ENCODE peak calls at places on chromosome 2, in eight cellular contexts. One of them, this sample, is unnamed.

GRCh38 chr2:218074031-218074430 is 5.0 kb downstream of the RUFY4 start:
- DNase-seq in SIG-M5: no peak
- DNase-seq in nucleus accumbens: no peak
- DNase-seq in stimulated activated naive CD8-positive, alpha-beta T cell treated with anti-CD3 and anti-CD28 coated beads, Interleukin-15, Interleukin-2, amounts not matched to agents 100 U/mL and 50 U/mL, for 24 hours: peak; percentile 48
- DNase-seq in psoas muscle: no peak
- DNase-seq in CD8-positive, alpha-beta memory T cell: no peak
- DNase-seq in aorta: no peak
- DNase-seq in activated CD8-positive, alpha-beta memory T cell treated with anti-CD3 and anti-CD28 coated beads, Interleukin-2, amount 50 U/mL, for 48 hours: peak; percentile 69
- DNase-seq in this sample: peak; percentile 43

GRCh38 chr2:240987588-240987987 is 10.8 kb upstream of the SNED1 start:
- DNase-seq in SIG-M5: no peak
- DNase-seq in nucleus accumbens: no peak
- DNase-seq in stimulated activated naive CD8-positive, alpha-beta T cell treated with anti-CD3 and anti-CD28 coated beads, Interleukin-15, Interleukin-2, amounts not matched to agents 100 U/mL and 50 U/mL, for 24 hours: no peak
- DNase-seq in psoas muscle: peak; percentile 23
- DNase-seq in CD8-positive, alpha-beta memory T cell: peak; percentile 18
- DNase-seq in aorta: peak; percentile 71
- DNase-seq in activated CD8-positive, alpha-beta memory T cell treated with anti-CD3 and anti-CD28 coated beads, Interleukin-2, amount 50 U/mL, for 48 hours: no peak
- DNase-seq in this sample: no peak

GRCh38 chr2:24512404-24512803 is 21.4 kb downstream of the NCOA1 start:
- DNase-seq in SIG-M5: no peak
- DNase-seq in nucleus accumbens: no peak
- DNase-seq in stimulated activated naive CD8-positive, alpha-beta T cell treated with anti-CD3 and anti-CD28 coated beads, Interleukin-15, Interleukin-2, amounts not matched to agents 100 U/mL and 50 U/mL, for 24 hours: no peak
- DNase-seq in psoas muscle: no peak
- DNase-seq in CD8-positive, alpha-beta memory T cell: no peak
- DNase-seq in aorta: no peak
- DNase-seq in activated CD8-positive, alpha-beta memory T cell treated with anti-CD3 and anti-CD28 coated beads, Interleukin-2, amount 50 U/mL, for 48 hours: no peak
- DNase-seq in this sample: no peak

GRCh38 chr2:54757496-54757895 is 34.0 kb downstream of the EML6 start:
- DNase-seq in SIG-M5: no peak
- DNase-seq in nucleus accumbens: no peak
- DNase-seq in stimulated activated naive CD8-positive, alpha-beta T cell treated with anti-CD3 and anti-CD28 coated beads, Interleukin-15, Interleukin-2, amounts not matched to agents 100 U/mL and 50 U/mL, for 24 hours: peak; percentile 8
- DNase-seq in psoas muscle: no peak
- DNase-seq in CD8-positive, alpha-beta memory T cell: no peak
- DNase-seq in aorta: no peak
- DNase-seq in activated CD8-positive, alpha-beta memory T cell treated with anti-CD3 and anti-CD28 coated beads, Interleukin-2, amount 50 U/mL, for 48 hours: no peak
- DNase-seq in this sample: no peak

GRCh38 chr2:198807131-198807530 is 650.6 kb downstream of the SATB2 start:
- DNase-seq in SIG-M5: no peak
- DNase-seq in nucleus accumbens: no peak
- DNase-seq in stimulated activated naive CD8-positive, alpha-beta T cell treated with anti-CD3 and anti-CD28 coated beads, Interleukin-15, Interleukin-2, amounts not matched to agents 100 U/mL and 50 U/mL, for 24 hours: no peak
- DNase-seq in psoas muscle: no peak
- DNase-seq in CD8-positive, alpha-beta memory T cell: no peak
- DNase-seq in aorta: no peak
- DNase-seq in activated CD8-positive, alpha-beta memory T cell treated with anti-CD3 and anti-CD28 coated beads, Interleukin-2, amount 50 U/mL, for 48 hours: no peak
- DNase-seq in this sample: no peak

GRCh38 chr2:3403587-3404334 is 24.3 kb downstream of the TRAPPC12 start:
- DNase-seq in SIG-M5: no peak
- DNase-seq in nucleus accumbens: no peak
- DNase-seq in stimulated activated naive CD8-positive, alpha-beta T cell treated with anti-CD3 and anti-CD28 coated beads, Interleukin-15, Interleukin-2, amounts not matched to agents 100 U/mL and 50 U/mL, for 24 hours: no peak
- DNase-seq in psoas muscle: no peak
- DNase-seq in CD8-positive, alpha-beta memory T cell: no peak
- DNase-seq in aorta: no peak
- DNase-seq in activated CD8-positive, alpha-beta memory T cell treated with anti-CD3 and anti-CD28 coated beads, Interleukin-2, amount 50 U/mL, for 48 hours: no peak
- DNase-seq in this sample: no peak

GRCh38 chr2:240392948-240393830 is 42.3 kb upstream of the GPC1 start:
- DNase-seq in SIG-M5: no peak
- DNase-seq in nucleus accumbens: no peak
- DNase-seq in stimulated activated naive CD8-positive, alpha-beta T cell treated with anti-CD3 and anti-CD28 coated beads, Interleukin-15, Interleukin-2, amounts not matched to agents 100 U/mL and 50 U/mL, for 24 hours: no peak
- DNase-seq in psoas muscle: peak; percentile 7
- DNase-seq in CD8-positive, alpha-beta memory T cell: no peak
- DNase-seq in aorta: peak; percentile 64
- DNase-seq in activated CD8-positive, alpha-beta memory T cell treated with anti-CD3 and anti-CD28 coated beads, Interleukin-2, amount 50 U/mL, for 48 hours: no peak
- DNase-seq in this sample: no peak

GRCh38 chr2:58620127-58620526 is 379.0 kb upstream of the FANCL start:
- DNase-seq in SIG-M5: no peak
- DNase-seq in nucleus accumbens: no peak
- DNase-seq in stimulated activated naive CD8-positive, alpha-beta T cell treated with anti-CD3 and anti-CD28 coated beads, Interleukin-15, Interleukin-2, amounts not matched to agents 100 U/mL and 50 U/mL, for 24 hours: no peak
- DNase-seq in psoas muscle: no peak
- DNase-seq in CD8-positive, alpha-beta memory T cell: no peak
- DNase-seq in aorta: no peak
- DNase-seq in activated CD8-positive, alpha-beta memory T cell treated with anti-CD3 and anti-CD28 coated beads, Interleukin-2, amount 50 U/mL, for 48 hours: no peak
- DNase-seq in this sample: no peak

GRCh38 chr2:10141736-10142639 is 19.4 kb downstream of the RRM2 start:
- DNase-seq in SIG-M5: no peak
- DNase-seq in nucleus accumbens: no peak
- DNase-seq in stimulated activated naive CD8-positive, alpha-beta T cell treated with anti-CD3 and anti-CD28 coated beads, Interleukin-15, Interleukin-2, amounts not matched to agents 100 U/mL and 50 U/mL, for 24 hours: no peak
- DNase-seq in psoas muscle: no peak
- DNase-seq in CD8-positive, alpha-beta memory T cell: peak; percentile 54
- DNase-seq in aorta: no peak
- DNase-seq in activated CD8-positive, alpha-beta memory T cell treated with anti-CD3 and anti-CD28 coated beads, Interleukin-2, amount 50 U/mL, for 48 hours: no peak
- DNase-seq in this sample: no peak

GRCh38 chr2:88590998-88591613 is 36.2 kb downstream of the EIF2AK3 start:
- DNase-seq in SIG-M5: no peak
- DNase-seq in nucleus accumbens: no peak
- DNase-seq in stimulated activated naive CD8-positive, alpha-beta T cell treated with anti-CD3 and anti-CD28 coated beads, Interleukin-15, Interleukin-2, amounts not matched to agents 100 U/mL and 50 U/mL, for 24 hours: peak; percentile 44
- DNase-seq in psoas muscle: no peak
- DNase-seq in CD8-positive, alpha-beta memory T cell: peak; percentile 56
- DNase-seq in aorta: no peak
- DNase-seq in activated CD8-positive, alpha-beta memory T cell treated with anti-CD3 and anti-CD28 coated beads, Interleukin-2, amount 50 U/mL, for 48 hours: no peak
- DNase-seq in this sample: peak; percentile 19

GRCh38 chr2:62198237-62198633 is 2.3 kb downstream of the B3GNT2 start:
- DNase-seq in SIG-M5: peak; percentile 30
- DNase-seq in nucleus accumbens: no peak
- DNase-seq in stimulated activated naive CD8-positive, alpha-beta T cell treated with anti-CD3 and anti-CD28 coated beads, Interleukin-15, Interleukin-2, amounts not matched to agents 100 U/mL and 50 U/mL, for 24 hours: no peak
- DNase-seq in psoas muscle: no peak
- DNase-seq in CD8-positive, alpha-beta memory T cell: no peak
- DNase-seq in aorta: no peak
- DNase-seq in activated CD8-positive, alpha-beta memory T cell treated with anti-CD3 and anti-CD28 coated beads, Interleukin-2, amount 50 U/mL, for 48 hours: no peak
- DNase-seq in this sample: no peak

GRCh38 chr2:123993728-123994323 is 31.3 kb upstream of the CNTNAP5 start:
- DNase-seq in SIG-M5: no peak
- DNase-seq in nucleus accumbens: no peak
- DNase-seq in stimulated activated naive CD8-positive, alpha-beta T cell treated with anti-CD3 and anti-CD28 coated beads, Interleukin-15, Interleukin-2, amounts not matched to agents 100 U/mL and 50 U/mL, for 24 hours: peak; percentile 7
- DNase-seq in psoas muscle: peak; percentile 12
- DNase-seq in CD8-positive, alpha-beta memory T cell: no peak
- DNase-seq in aorta: no peak
- DNase-seq in activated CD8-positive, alpha-beta memory T cell treated with anti-CD3 and anti-CD28 coated beads, Interleukin-2, amount 50 U/mL, for 48 hours: no peak
- DNase-seq in this sample: no peak

GRCh38 chr2:104434363-104434792 is 419.5 kb upstream of the POU3F3 start:
- DNase-seq in SIG-M5: no peak
- DNase-seq in nucleus accumbens: no peak
- DNase-seq in stimulated activated naive CD8-positive, alpha-beta T cell treated with anti-CD3 and anti-CD28 coated beads, Interleukin-15, Interleukin-2, amounts not matched to agents 100 U/mL and 50 U/mL, for 24 hours: no peak
- DNase-seq in psoas muscle: no peak
- DNase-seq in CD8-positive, alpha-beta memory T cell: no peak
- DNase-seq in aorta: no peak
- DNase-seq in activated CD8-positive, alpha-beta memory T cell treated with anti-CD3 and anti-CD28 coated beads, Interleukin-2, amount 50 U/mL, for 48 hours: no peak
- DNase-seq in this sample: no peak

GRCh38 chr2:88097891-88098557 is 29.8 kb downstream of the FABP1 start:
- DNase-seq in SIG-M5: no peak
- DNase-seq in nucleus accumbens: no peak
- DNase-seq in stimulated activated naive CD8-positive, alpha-beta T cell treated with anti-CD3 and anti-CD28 coated beads, Interleukin-15, Interleukin-2, amounts not matched to agents 100 U/mL and 50 U/mL, for 24 hours: no peak
- DNase-seq in psoas muscle: no peak
- DNase-seq in CD8-positive, alpha-beta memory T cell: no peak
- DNase-seq in aorta: no peak
- DNase-seq in activated CD8-positive, alpha-beta memory T cell treated with anti-CD3 and anti-CD28 coated beads, Interleukin-2, amount 50 U/mL, for 48 hours: no peak
- DNase-seq in this sample: no peak

GRCh38 chr2:106649306-106649705 is 162.1 kb downstream of the CD8B2 start:
- DNase-seq in SIG-M5: no peak
- DNase-seq in nucleus accumbens: no peak
- DNase-seq in stimulated activated naive CD8-positive, alpha-beta T cell treated with anti-CD3 and anti-CD28 coated beads, Interleukin-15, Interleukin-2, amounts not matched to agents 100 U/mL and 50 U/mL, for 24 hours: no peak
- DNase-seq in psoas muscle: no peak
- DNase-seq in CD8-positive, alpha-beta memory T cell: no peak
- DNase-seq in aorta: no peak
- DNase-seq in activated CD8-positive, alpha-beta memory T cell treated with anti-CD3 and anti-CD28 coated beads, Interleukin-2, amount 50 U/mL, for 48 hours: no peak
- DNase-seq in this sample: no peak

GRCh38 chr2:30095402-30095801 is 51.4 kb upstream of the YPEL5 start:
- DNase-seq in SIG-M5: no peak
- DNase-seq in nucleus accumbens: no peak
- DNase-seq in stimulated activated naive CD8-positive, alpha-beta T cell treated with anti-CD3 and anti-CD28 coated beads, Interleukin-15, Interleukin-2, amounts not matched to agents 100 U/mL and 50 U/mL, for 24 hours: no peak
- DNase-seq in psoas muscle: no peak
- DNase-seq in CD8-positive, alpha-beta memory T cell: no peak
- DNase-seq in aorta: no peak
- DNase-seq in activated CD8-positive, alpha-beta memory T cell treated with anti-CD3 and anti-CD28 coated beads, Interleukin-2, amount 50 U/mL, for 48 hours: no peak
- DNase-seq in this sample: no peak